ENCODE peak calls at places on chromosomes 4 and X, in ten cellular contexts. N, F, Y, C, H, T, R, Q, J and E are unnamed samples.
A peak's percentile ranks its signal among the peaks of the same experiment; 100 is the strongest.

GRCh38 chr4:182478475-182478874 is 235.3 kb downstream of the TENM3 start:
- DNase-seq in N (no peak), F (peak; percentile 68), Y (peak; percentile 28), C (no peak), H (peak; percentile 65), T (peak; percentile 46), R (peak; percentile 72), Q (no peak), J (no peak), E (no peak)

GRCh38 chrX:54923376-54923775 is 2.8 kb downstream of the TRO start:
- DNase-seq in N (no peak), F (no peak), Y (no peak), C (no peak), H (no peak), T (no peak), R (no peak), Q (no peak), J (no peak), E (no peak)

GRCh38 chr4:16450724-16451123 is 224.5 kb upstream of the TAPT1 start:
- DNase-seq in N (no peak), F (no peak), Y (no peak), C (no peak), H (peak; percentile 22), T (no peak), R (peak; percentile 12), Q (no peak), J (no peak), E (no peak)

GRCh38 chrX:48475295-48475694 is 704 bp upstream of the FTSJ1 start:
- DNase-seq in N (no peak), F (no peak), Y (no peak), C (no peak), H (no peak), T (no peak), R (no peak), Q (no peak), J (no peak), E (peak; percentile 31)

GRCh38 chr4:129282293-129282692 is 186.3 kb downstream of the C4orf33 start:
- DNase-seq in N (no peak), F (no peak), Y (no peak), C (no peak), H (no peak), T (no peak), R (no peak), Q (no peak), J (no peak), E (no peak)

GRCh38 chrX:110402091-110402854 is 43.6 kb downstream of the RTL9 start:
- DNase-seq in N (no peak), F (peak; percentile 83), Y (peak; percentile 74), C (no peak), H (peak; percentile 62), T (peak; percentile 90), R (peak; percentile 52), Q (no peak), J (peak; percentile 15), E (no peak)

GRCh38 chr4:96293806-96294205 is 453.9 kb downstream of the PDHA2 start:
- DNase-seq in N (no peak), F (peak; percentile 16), Y (no peak), C (no peak), H (no peak), T (no peak), R (peak; percentile 3), Q (no peak), J (no peak), E (no peak)

GRCh38 chr4:101961144-101961543 is 170.6 kb downstream of the BANK1 start:
- DNase-seq in N (no peak), F (no peak), Y (peak; percentile 67), C (no peak), H (no peak), T (peak; percentile 52), R (peak; percentile 63), Q (no peak), J (no peak), E (no peak)

GRCh38 chrX:1378306-1378758 is 13.6 kb downstream of the SLC25A6 start:
- DNase-seq in N (no peak), F (no peak), Y (no peak), C (peak; percentile 48), H (no peak), T (no peak), R (no peak), Q (no peak), J (no peak), E (no peak)

GRCh38 chrX:130118396-130118795 is 8.1 kb upstream of the ELF4 start:
- DNase-seq in N (no peak), F (peak; percentile 77), Y (peak; percentile 89), C (no peak), H (peak; percentile 88), T (peak; percentile 78), R (peak; percentile 89), Q (no peak), J (no peak), E (peak; percentile 40)

GRCh38 chr4:114658179-114658578 is 59.6 kb downstream of the UGT8 start:
- DNase-seq in N (no peak), F (no peak), Y (no peak), C (no peak), H (no peak), T (no peak), R (no peak), Q (no peak), J (no peak), E (no peak)
- TF ChIP-seq CTCF in N (no peak), F (no peak), Y (no peak), C (no peak), H (no peak), T (no peak), R (no peak), Q (no peak), J (no peak), E (no peak)

GRCh38 chr4:6134612-6135220 is 65.6 kb downstream of the JAKMIP1 start:
- DNase-seq in N (no peak), F (peak; percentile 32), Y (no peak), C (no peak), H (no peak), T (no peak), R (no peak), Q (no peak), J (no peak), E (no peak)
- TF ChIP-seq CTCF in N (peak; percentile 27), F (peak; percentile 58), Y (no peak), C (no peak), H (no peak), T (no peak), R (no peak), Q (no peak), J (no peak), E (no peak)

GRCh38 chrX:131778269-131779218 is 234.7 kb downstream of the OR13H1 start:
- DNase-seq in N (no peak), F (peak; percentile 25), Y (peak; percentile 56), C (peak; percentile 87), H (no peak), T (no peak), R (no peak), Q (peak; percentile 80), J (no peak), E (no peak)
- TF ChIP-seq CTCF in N (no peak), F (no peak), Y (no peak), C (peak; percentile 59), H (no peak), T (no peak), R (no peak), Q (peak; percentile 22), J (no peak), E (no peak)

GRCh38 chr4:180721356-180721755 is 1521.8 kb upstream of the TENM3 start:
- DNase-seq in N (no peak), F (no peak), Y (no peak), C (no peak), H (no peak), T (no peak), R (no peak), Q (no peak), J (no peak), E (no peak)
- TF ChIP-seq CTCF in N (no peak), F (no peak), Y (no peak), C (no peak), H (no peak), T (no peak), R (no peak), Q (no peak), J (no peak), E (no peak)

GRCh38 chr4:139651282-139652194 is 14.1 kb upstream of the MGST2 start:
- DNase-seq in N (peak; percentile 75), F (peak; percentile 68), Y (peak; percentile 67), C (peak; percentile 90), H (peak; percentile 93), T (peak; percentile 92), R (peak; percentile 91), Q (peak; percentile 80), J (peak; percentile 76), E (peak; percentile 56)
- TF ChIP-seq CTCF in N (peak; percentile 93), F (peak; percentile 85), Y (peak; percentile 91), C (peak; percentile 81), H (peak; percentile 91), T (peak; percentile 94), R (peak; percentile 94), Q (peak; percentile 78), J (peak; percentile 94), E (peak; percentile 68)

GRCh38 chr4:25425361-25425760 is 48.3 kb downstream of the ANAPC4 start:
- DNase-seq in N (peak; percentile 64), F (no peak), Y (peak; percentile 19), C (no peak), H (peak; percentile 54), T (no peak), R (peak; percentile 37), Q (no peak), J (no peak), E (no peak)
- TF ChIP-seq CTCF in N (no peak), F (no peak), Y (no peak), C (no peak), H (no peak), T (no peak), R (no peak), Q (no peak), J (no peak), E (no peak)